ENCODE peak calls at places on chromosomes 7 and 10, in eight cellular contexts. V, B, O, L, G, M, P and Z are unnamed samples.
A peak's percentile ranks its signal among the peaks of the same experiment; 100 is the strongest.

GRCh38 chr7:79293655-79294142 is 159.8 kb downstream of the MAGI2 start:
- DNase-seq in V (no peak), B (no peak), O (peak; percentile 93), L (no peak), G (no peak), M (peak; percentile 71), P (peak; percentile 90), Z (no peak)

GRCh38 chr7:100584046-100584676 is 1.8 kb downstream of the LRCH4 start:
- DNase-seq in V (no peak), B (no peak), O (no peak), L (no peak), G (no peak), M (peak; percentile 81), P (no peak), Z (no peak)

GRCh38 chr10:104580774-104581675 is 60.1 kb upstream of the SORCS3 start:
- DNase-seq in V (peak; percentile 74), B (peak; percentile 61), O (peak; percentile 47), L (peak; percentile 67), G (no peak), M (peak; percentile 72), P (peak; percentile 57), Z (peak; percentile 30)

GRCh38 chr7:134473861-134474291 is 15.0 kb upstream of the AKR1B1 start:
- DNase-seq in V (no peak), B (peak; percentile 61), O (no peak), L (peak; percentile 43), G (no peak), M (peak; percentile 61), P (no peak), Z (no peak)

GRCh38 chr10:42926831-42927230 is 144.2 kb downstream of the BMS1 start:
- DNase-seq in V (no peak), B (peak; percentile 51), O (no peak), L (peak; percentile 40), G (no peak), M (no peak), P (no peak), Z (no peak)

GRCh38 chr7:47404005-47404404 is 177.9 kb downstream of the TNS3 start:
- DNase-seq in V (no peak), B (no peak), O (no peak), L (no peak), G (no peak), M (no peak), P (peak; percentile 73), Z (no peak)

GRCh38 chr7:157797361-157797760 is 460.6 kb downstream of the DNAJB6 start:
- DNase-seq in V (no peak), B (no peak), O (no peak), L (no peak), G (no peak), M (no peak), P (no peak), Z (no peak)

GRCh38 chr10:29105516-29106215 is 183.2 kb upstream of the LYZL1 start:
- DNase-seq in V (no peak), B (peak; percentile 11), O (no peak), L (no peak), G (peak; percentile 12), M (peak; percentile 69), P (peak; percentile 10), Z (no peak)

GRCh38 chr10:128059915-128060314 is 66.3 kb downstream of the MKI67 start:
- DNase-seq in V (no peak), B (no peak), O (no peak), L (no peak), G (no peak), M (no peak), P (no peak), Z (no peak)

GRCh38 chr10:126924915-126925300 is 19.7 kb downstream of the DOCK1 start:
- DNase-seq in V (no peak), B (no peak), O (no peak), L (no peak), G (no peak), M (no peak), P (peak; percentile 90), Z (no peak)

GRCh38 chr7:32670105-32670504 is 174.8 kb downstream of the AVL9 start:
- DNase-seq in V (no peak), B (peak; percentile 42), O (peak; percentile 73), L (no peak), G (peak; percentile 82), M (peak; percentile 12), P (peak; percentile 61), Z (no peak)

GRCh38 chr10:6416892-6417512 is 163.1 kb downstream of the PRKCQ start:
- DNase-seq in V (no peak), B (peak; percentile 34), O (peak; percentile 24), L (no peak), G (no peak), M (peak; percentile 71), P (peak; percentile 31), Z (peak; percentile 30)

GRCh38 chr7:54969190-54969967 is 49.4 kb upstream of the EGFR start:
- DNase-seq in V (no peak), B (no peak), O (no peak), L (no peak), G (no peak), M (no peak), P (peak; percentile 48), Z (no peak)

GRCh38 chr7:115005241-115005640 is 83.3 kb downstream of the MDFIC start:
- DNase-seq in V (no peak), B (no peak), O (no peak), L (no peak), G (no peak), M (no peak), P (no peak), Z (no peak)
- TF ChIP-seq CTCF in V (no peak), B (no peak), O (no peak), L (no peak), G (no peak), M (no peak), P (no peak), Z (no peak)

GRCh38 chr7:7399707-7400106 is 136.0 kb downstream of the COL28A1 start:
- DNase-seq in V (no peak), B (no peak), O (no peak), L (no peak), G (no peak), M (no peak), P (no peak), Z (no peak)

DNA sequence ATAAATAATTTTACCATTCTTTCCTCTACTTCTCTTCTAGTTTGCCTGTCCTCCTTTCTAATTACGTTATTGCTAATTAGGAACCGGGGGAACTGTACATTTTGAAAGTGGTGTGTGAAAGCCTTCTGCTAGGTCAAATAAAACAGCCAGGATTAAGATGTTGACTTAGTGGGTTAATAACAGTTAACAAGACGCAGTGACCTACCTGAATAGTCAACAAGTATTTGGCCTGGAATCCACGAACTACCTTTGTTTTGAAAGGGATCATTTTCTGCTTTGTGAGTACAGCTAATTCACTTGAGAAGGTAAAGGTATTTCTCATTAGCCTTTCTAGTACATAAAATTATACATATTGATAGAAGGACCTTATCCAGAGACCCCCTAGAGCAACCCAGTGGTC is 139.9 kb downstream of the COL28A1 start:
- DNase-seq in V (no peak), B (no peak), O (no peak), L (no peak), G (no peak), M (no peak), P (no peak), Z (no peak)
- H3K4me3 ChIP-seq in V (no peak overlapping the region), B (no peak overlapping the region), O (no peak overlapping the region), L (no peak overlapping the region), G (no peak overlapping the region), M (no peak overlapping the region), P (no peak overlapping the region), Z (no peak overlapping the region)

DNA sequence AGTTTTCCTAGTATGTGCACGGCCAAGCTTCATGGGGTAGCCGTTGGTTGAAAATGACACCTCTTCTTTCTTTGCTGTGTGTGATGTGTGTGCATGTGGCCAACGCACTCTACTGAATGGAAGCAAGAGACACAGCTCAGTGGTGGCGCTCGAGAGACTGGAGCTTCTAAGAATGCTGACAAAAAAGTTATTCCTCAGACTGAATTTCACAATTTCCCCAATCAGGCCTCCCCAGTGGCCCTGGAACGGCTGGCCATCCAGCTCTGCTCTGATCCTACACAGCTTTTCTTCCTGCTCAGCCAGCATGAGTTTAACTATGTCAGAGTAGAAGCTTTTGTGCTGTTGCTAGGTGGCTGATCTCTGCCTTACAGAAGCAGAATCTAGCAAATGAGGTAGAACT is 186.7 kb upstream of the PLXDC2 start:
- DNase-seq in V (peak; percentile 63), B (peak; percentile 55), O (no peak), L (peak; percentile 86), G (no peak), M (peak; percentile 82), P (no peak), Z (no peak)
- TF ChIP-seq CTCF in V (no peak), B (peak; percentile 36), O (no peak), L (no peak), G (no peak), M (peak; percentile 44), P (no peak), Z (no peak)

GRCh38 chr7:4739528-4739992 is 35.9 kb upstream of the AP5Z1 start:
- DNase-seq in V (no peak), B (no peak), O (no peak), L (peak; percentile 54), G (no peak), M (peak; percentile 54), P (no peak), Z (no peak)

GRCh38 chr7:4737300-4737699 is 38.1 kb upstream of the AP5Z1 start:
- DNase-seq in V (no peak), B (no peak), O (no peak), L (no peak), G (no peak), M (no peak), P (no peak), Z (no peak)

GRCh38 chr7:4742051-4742573 is 33.3 kb upstream of the AP5Z1 start:
- DNase-seq in V (no peak), B (no peak), O (no peak), L (no peak), G (no peak), M (no peak), P (no peak), Z (no peak)

GRCh38 chr7:4740796-4741195 is 34.6 kb upstream of the AP5Z1 start:
- DNase-seq in V (no peak), B (no peak), O (no peak), L (no peak), G (no peak), M (no peak), P (no peak), Z (no peak)

DNA sequence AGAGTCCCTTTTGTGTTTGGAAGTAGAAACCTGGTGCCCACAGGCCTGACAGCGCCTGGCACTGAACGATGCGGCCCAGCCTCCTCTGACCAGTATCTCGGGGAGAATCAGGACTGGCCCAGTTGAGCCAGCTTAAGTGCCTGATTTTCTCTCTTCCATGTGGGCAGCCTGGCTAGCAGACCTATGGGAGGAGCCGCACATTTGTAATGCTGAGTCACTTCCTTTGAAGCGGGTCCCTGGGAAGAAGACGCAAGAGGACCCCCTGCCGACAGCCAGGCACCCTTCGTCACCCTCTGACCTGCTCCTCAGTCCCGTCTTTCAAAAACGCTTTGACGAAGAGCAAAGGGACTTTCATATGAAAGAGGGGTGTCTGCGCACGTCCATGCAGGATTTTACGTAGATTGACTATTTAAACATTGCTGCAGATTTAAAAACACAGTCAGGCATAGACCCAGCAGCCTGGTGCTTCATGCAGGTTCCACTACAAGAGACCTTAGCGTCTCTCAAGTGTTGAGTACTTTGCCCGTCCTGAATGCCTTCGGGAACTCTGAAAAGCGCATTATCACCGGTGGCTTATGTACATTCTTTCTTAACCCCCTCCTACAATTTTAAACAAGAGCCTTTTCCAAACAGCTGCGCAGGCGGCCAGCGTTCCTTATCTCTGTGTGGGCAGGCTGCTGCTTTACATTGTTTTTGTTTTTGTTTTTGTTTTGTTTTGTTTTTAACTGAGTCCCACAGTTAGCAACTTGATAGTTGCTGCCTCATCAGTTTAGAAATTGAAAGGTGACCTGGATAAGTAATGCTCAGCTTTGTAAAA is 36.5 kb upstream of the AP5Z1 start:
- DNase-seq in V (no peak), B (peak; percentile 83), O (peak; percentile 75), L (peak; percentile 51), G (peak; percentile 56), M (peak; percentile 91), P (no peak), Z (peak; percentile 80)
- H3K4me3 ChIP-seq in V (no peak overlapping the region), B (peak overlapping the region; percentile 3), O (peak overlapping the region; percentile 21), L (peak overlapping the region; percentile 34), G (peak overlapping the region; percentile 31), M (peak overlapping the region; percentile 15), P (no peak overlapping the region), Z (no peak overlapping the region)

GRCh38 chr7:104341545-104341944 is 13.1 kb downstream of the LHFPL3 start:
- DNase-seq in V (no peak), B (no peak), O (no peak), L (no peak), G (no peak), M (no peak), P (no peak), Z (no peak)
- TF ChIP-seq CTCF in V (no peak), B (no peak), O (peak; percentile 43), L (no peak), G (peak; percentile 20), M (no peak), P (no peak), Z (peak; percentile 12)